ENCODE peak calls at places on chromosomes 7 and 10, in seven cellular contexts. A, V, N, W, K, T and L are unnamed samples.

GRCh38 chr10:116521424-116522305 is 24.1 kb upstream of the PNLIP start:
- DNase-seq in A (no peak), V (no peak), N (peak), W (no peak), K (no peak), T (peak), L (no peak)

GRCh38 chr10:61793760-61794713 is 107.5 kb upstream of the ARID5B start:
- DNase-seq in A (no peak), V (no peak), N (peak), W (no peak), K (no peak), T (no peak), L (no peak)

GRCh38 chr7:108525327-108525984 is 479 bp downstream of the PNPLA8 start:
- DNase-seq in A (no peak), V (no peak), N (peak), W (peak), K (peak), T (peak), L (peak)

GRCh38 chr10:49601857-49602256 is 8.3 kb upstream of the SLC18A3 start:
- DNase-seq in A (no peak), V (no peak), N (peak), W (no peak), K (no peak), T (peak), L (no peak)

GRCh38 chr7:99126921-99127553 is 16.9 kb downstream of the SMURF1 start:
- DNase-seq in A (no peak), V (no peak), N (no peak), W (no peak), K (no peak), T (peak), L (no peak)

GRCh38 chr10:48504141-48504885 is 100.6 kb downstream of the ARHGAP22 start:
- DNase-seq in A (no peak), V (no peak), N (no peak), W (peak), K (no peak), T (no peak), L (no peak)

GRCh38 chr7:122628651-122629411 is 70.1 kb downstream of the RNF133 start:
- DNase-seq in A (no peak), V (no peak), N (no peak), W (no peak), K (no peak), T (peak), L (no peak)

GRCh38 chr10:58399410-58399809 is 14.2 kb downstream of the TFAM start:
- DNase-seq in A (no peak), V (no peak), N (peak), W (no peak), K (no peak), T (peak), L (no peak)

GRCh38 chr10:119039161-119039560 is 9.6 kb downstream of the NANOS1 start:
- DNase-seq in A (no peak), V (no peak), N (no peak), W (no peak), K (no peak), T (no peak), L (no peak)

GRCh38 chr7:92667816-92668540 is 77.8 kb upstream of the FAM133B start:
- DNase-seq in A (no peak), V (no peak), N (peak), W (no peak), K (no peak), T (no peak), L (no peak)

GRCh38 chr7:108592633-108593277 is 23.1 kb downstream of the DNAJB9 start:
- DNase-seq in A (no peak), V (no peak), N (no peak), W (no peak), K (no peak), T (peak), L (no peak)

GRCh38 chr7:25262586-25262985 is 34.3 kb upstream of the NPVF start:
- DNase-seq in A (no peak), V (no peak), N (no peak), W (no peak), K (no peak), T (peak), L (no peak)

GRCh38 chr7:104603957-104604356 is 275.6 kb downstream of the LHFPL3 start:
- DNase-seq in A (no peak), V (no peak), N (no peak), W (no peak), K (no peak), T (no peak), L (no peak)

GRCh38 chr10:60645928-60646433 is 132.3 kb upstream of the CDK1 start:
- DNase-seq in A (no peak), V (no peak), N (no peak), W (no peak), K (no peak), T (no peak), L (no peak)

GRCh38 chr10:126398383-126398743 is 10.1 kb upstream of the ADAM12 start:
- DNase-seq in A (no peak), V (no peak), N (no peak), W (no peak), K (no peak), T (no peak), L (no peak)

GRCh38 chr7:57308631-57309408 is 141.2 kb upstream of the ZNF716 start:
- DNase-seq in A (no peak), V (no peak), N (no peak), W (no peak), K (no peak), T (no peak), L (no peak)

GRCh38 chr10:5293691-5294550 is 70.8 kb upstream of the UCN3 start:
- DNase-seq in A (peak), V (peak), N (peak), W (no peak), K (peak), T (peak), L (peak)

GRCh38 chr10:63553031-63553430 is 31.8 kb downstream of the REEP3 start:
- DNase-seq in A (no peak), V (no peak), N (peak), W (no peak), K (no peak), T (peak), L (no peak)

GRCh38 chr7:35758421-35758820 is 42.4 kb upstream of the SEPTIN7 start:
- DNase-seq in A (no peak), V (no peak), N (no peak), W (no peak), K (no peak), T (no peak), L (no peak)

GRCh38 chr10:98295907-98296306 is 27.9 kb upstream of the LOXL4 start:
- DNase-seq in A (no peak), V (no peak), N (peak), W (no peak), K (no peak), T (no peak), L (no peak)